ENCODE peak calls at places on chromosome 17, in ten cellular contexts. F is fibroblast of pulmonary artery; Z is AG08396; U is body of pancreas; G is NCI-H460; B is AG04449; N is non-pigmented ciliary epithelial cell; V is EL; L is AG10803; K is activated T-helper 9 cell treated with anti-CD3 and anti-CD28 coated beads, Interleukin-2, amount 50 U/mL, for 16 hours. P is an unnamed sample.
A peak's percentile ranks its signal among the peaks of the same experiment; 100 is the strongest.

GRCh38 chr17:70168979-70169706 is at the start of gene KCNJ2:
- DNase-seq in Z (peak; percentile 95), G (peak; percentile 85), V (peak; percentile 86), F (peak; percentile 61), L (peak; percentile 76), N (no peak), K (no peak), U (peak; percentile 91), B (no peak), P (peak; percentile 56)

GRCh38 chr17:45791935-45792334 is 7.8 kb downstream of the CRHR1 start:
- DNase-seq in N (no peak), B (no peak), K (no peak), F (no peak), L (no peak), G (no peak), V (no peak), Z (no peak), U (peak; percentile 53), P (no peak)

GRCh38 chr17:44197980-44198720 is 1.5 kb downstream of the ATXN7L3 start:
- DNase-seq in B (no peak), Z (peak; percentile 67), F (peak; percentile 53), V (peak; percentile 70), L (peak; percentile 76), K (no peak), N (no peak), U (no peak), G (no peak), P (no peak)

GRCh38 chr17:45783593-45784292 is 377 bp upstream of the CRHR1 start:
- DNase-seq in V (no peak), B (no peak), N (no peak), L (no peak), G (no peak), Z (no peak), U (no peak), K (no peak), F (no peak), P (peak; percentile 61)

GRCh38 chr17:6269474-6269873 is 165.4 kb downstream of the AIPL1 start:
- DNase-seq in V (peak; percentile 35), B (no peak), N (no peak), L (peak; percentile 25), Z (peak; percentile 46), U (peak; percentile 14), K (no peak), F (peak; percentile 36), G (peak; percentile 29), P (peak; percentile 71)

GRCh38 chr17:77484096-77484495 is 343.3 kb downstream of the SEC14L1 start:
- DNase-seq in U (no peak), N (no peak), B (no peak), K (no peak), Z (no peak), V (no peak), L (no peak), F (no peak), G (no peak), P (no peak)

GRCh38 chr17:75740631-75741077 is 19.4 kb downstream of the ITGB4 start:
- DNase-seq in K (no peak), U (no peak), Z (no peak), V (no peak), B (no peak), F (no peak), N (no peak), L (no peak), G (no peak), P (no peak)

GRCh38 chr17:7716901-7717755 is at the start of gene DNAH2:
- DNase-seq in V (peak; percentile 95), Z (peak; percentile 89), N (peak; percentile 44), F (peak; percentile 95), G (peak; percentile 83), U (peak; percentile 87), K (peak; percentile 24), L (peak; percentile 87), B (peak; percentile 24), P (peak; percentile 94)

GRCh38 chr17:61412860-61413653 is 13.4 kb downstream of the TBX2 start:
- DNase-seq in K (no peak), G (no peak), B (no peak), N (no peak), F (no peak), Z (peak; percentile 29), U (no peak), L (no peak), V (no peak), P (peak; percentile 29)

GRCh38 chr17:45228121-45228941 is 6.6 kb downstream of the FMNL1 start:
- DNase-seq in L (no peak), U (peak; percentile 77), B (no peak), N (no peak), F (no peak), K (no peak), V (no peak), Z (no peak), G (no peak), P (no peak)

P was measured in HAP-1.